ENCODE peak calls at places on chromosomes 4 and X, in five cellular contexts. C is aorta, J is tibial nerve, A is upper lobe of left lung, T is heart left ventricle. M is an unnamed sample. For H3K9me3, the result is how much of the 10 kb centered on the place peaks cover.

GRCh38 chr4:25449688-25450087 is 72.6 kb downstream of the ANAPC4 start:
- DNase-seq in C (no peak), J (no peak), A (no peak), T (no peak), M (no peak)

GRCh38 chrX:47129879-47130358 is 14.6 kb downstream of the NDUFB11 start:
- DNase-seq in C (no peak), J (no peak), A (no peak), T (no peak), M (no peak)

GRCh38 chr4:7826909-7827306 is 112.8 kb downstream of the AFAP1 start:
- DNase-seq in C (no peak), J (no peak), A (no peak), T (no peak), M (no peak)

GRCh38 chr4:175090116-175090515 is 172.0 kb downstream of the ADAM29 start:
- DNase-seq in C (no peak), J (no peak), A (no peak), T (no peak), M (no peak)

GRCh38 chrX:21873063-21873785 is 17.4 kb downstream of the YY2 start:
- DNase-seq in C (no peak), J (no peak), A (no peak), T (no peak), M (no peak)

GRCh38 chr4:188432328-188432727 is 293.1 kb downstream of the TRIML1 start:
- DNase-seq in C (no peak), J (no peak), A (no peak), T (no peak), M (no peak)

GRCh38 chrX:72554448-72555140 is 18.0 kb downstream of the HDAC8 start:
- DNase-seq in C (peak), J (no peak), A (peak), T (no peak), M (no peak)

GRCh38 chr4:102735578-102735977 is 25.2 kb downstream of the MANBA start:
- DNase-seq in C (no peak), J (no peak), A (no peak), T (no peak), M (no peak)

GRCh38 chr4:10025230-10025806 is 4.0 kb upstream of the SLC2A9 start:
- DNase-seq in C (no peak), J (no peak), A (no peak), T (no peak), M (no peak)

GRCh38 chr4:161900110-161900509 is 263.7 kb downstream of the FSTL5 start:
- DNase-seq in C (no peak), J (no peak), A (no peak), T (no peak), M (no peak)

GRCh38 chrX:130691576-130691975 is 211.4 kb downstream of the ENOX2 start:
- DNase-seq in C (no peak), J (no peak), A (no peak), T (no peak), M (no peak)

GRCh38 chr4:107863850-107864371 is 39.2 kb downstream of the SGMS2 start:
- DNase-seq in C (no peak), J (no peak), A (no peak), T (peak), M (no peak)

GRCh38 chr4:94364527-94364926 is 21.9 kb upstream of the HPGDS start:
- DNase-seq in C (no peak), J (no peak), A (no peak), T (no peak), M (no peak)

GRCh38 chrX:18899796-18900380 is 84.0 kb downstream of the PHKA2 start:
- DNase-seq in C (no peak), J (no peak), A (peak), T (no peak), M (no peak)

GRCh38 chr4:2101346-2102044 is 42.4 kb downstream of the NAT8L start:
- DNase-seq in C (no peak), J (no peak), A (no peak), T (no peak), M (no peak)

GRCh38 chr4:152556283-152556682 is 20.4 kb upstream of the FBXW7 start:
- DNase-seq in C (no peak), J (no peak), A (no peak), T (no peak), M (no peak)

DNA sequence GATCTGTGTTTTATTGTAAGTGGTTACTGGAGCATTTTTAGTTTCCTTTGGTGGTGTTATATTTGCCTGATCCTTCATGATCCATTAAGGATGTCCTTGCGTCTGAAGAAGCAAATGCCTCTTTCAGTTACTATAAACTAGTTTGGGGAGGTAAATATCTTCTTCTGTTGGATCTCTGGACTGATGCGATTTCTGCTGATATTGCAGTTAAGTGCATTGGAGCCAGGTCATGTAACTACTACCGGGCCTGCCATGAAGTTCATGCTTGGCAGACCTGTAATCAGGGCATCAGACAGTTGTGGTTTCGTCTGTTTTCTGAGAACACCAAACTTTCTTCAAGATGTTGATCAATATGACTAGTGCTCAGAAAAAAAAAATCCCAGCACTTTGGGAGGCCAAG is 22.9 kb downstream of the ZNF718 start:
- DNase-seq in C (no peak), J (no peak), A (no peak), T (no peak), M (no peak)
- H3K9me3 ChIP-seq in C (under half), J (under half), A (half or more), T (half or more), M (half or more)

DNA sequence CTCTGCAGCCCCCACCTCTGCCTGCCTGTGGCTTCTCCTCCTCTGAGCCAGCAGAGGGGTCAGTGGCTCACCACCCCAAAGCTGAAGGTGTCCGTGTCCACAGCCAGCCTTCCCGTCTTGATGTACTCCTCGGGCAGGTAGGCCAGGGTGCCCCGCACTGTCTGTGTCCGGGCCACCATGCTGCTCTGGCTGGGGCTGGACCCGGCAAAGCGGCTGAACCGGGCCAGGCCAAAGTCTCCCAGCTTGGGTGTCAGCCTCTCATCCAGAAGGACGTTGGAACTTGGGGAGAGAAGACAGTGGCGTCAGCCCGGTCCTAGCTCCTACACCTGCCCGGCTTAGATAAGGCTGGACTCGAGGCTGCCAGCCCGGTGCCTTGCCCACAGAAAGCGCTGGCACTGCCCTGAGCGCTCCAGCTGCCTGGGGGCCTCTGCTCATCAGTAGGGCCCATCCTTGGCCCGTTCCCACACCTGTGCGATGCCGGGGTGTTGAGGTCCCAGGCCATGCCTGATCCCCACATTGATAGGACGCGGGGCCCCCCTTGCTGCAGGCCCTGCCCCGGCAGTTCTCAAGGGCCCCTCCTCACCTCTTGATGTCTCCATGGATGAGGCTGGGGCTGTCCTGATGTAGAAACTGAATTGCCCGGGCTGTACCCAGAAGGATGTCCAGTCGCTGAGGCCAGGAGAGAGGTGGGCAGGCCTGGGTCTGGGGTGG is 3.2 kb downstream of the IRAK1 start:
- DNase-seq in C (peak), J (no peak), A (no peak), T (no peak), M (no peak)
- H3K27ac ChIP-seq in C (no peak), J (no peak), A (no peak), T (no peak), M (no peak)

GRCh38 chr4:33512397-33512796 is 2731.9 kb downstream of the ARAP2 start:
- DNase-seq in C (no peak), J (peak), A (no peak), T (no peak), M (no peak)
- H3K9me3 ChIP-seq in C (under half), J (under half), A (under half), T (under half), M (under half)

DNA sequence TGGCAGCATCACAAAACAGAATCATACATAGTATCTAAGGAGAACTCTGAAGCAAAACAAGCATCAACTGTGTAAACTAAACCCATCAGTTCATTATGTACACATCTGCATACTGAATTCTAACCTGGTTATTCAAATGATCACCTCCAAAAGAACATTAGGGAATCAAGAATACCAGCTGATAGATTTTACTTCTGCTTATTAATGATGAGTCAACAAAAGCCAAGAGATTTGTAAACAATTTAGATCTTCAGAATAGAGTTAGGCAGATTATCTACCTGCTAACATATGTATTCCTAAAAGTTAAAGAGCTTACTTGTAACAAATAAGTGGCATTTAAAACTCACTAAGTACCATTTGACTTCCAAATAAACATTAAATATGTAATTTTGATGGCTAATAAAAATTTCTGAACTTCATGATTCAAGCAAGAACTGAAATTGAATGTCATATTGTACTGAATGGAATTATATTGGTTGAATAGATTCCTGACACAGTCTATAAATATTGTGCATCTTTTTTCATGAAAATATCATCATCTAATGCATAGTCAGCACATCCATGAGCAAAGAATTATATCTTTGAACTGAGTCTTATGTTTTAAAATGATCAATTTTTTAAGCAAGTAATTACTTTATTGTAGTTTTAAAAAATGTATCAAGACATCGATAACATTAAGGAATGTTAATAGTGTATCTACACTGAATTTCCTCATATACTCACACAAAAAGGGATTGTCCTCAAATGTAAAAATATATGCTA is 470.5 kb downstream of the GRXCR1 start:
- DNase-seq in C (no peak), J (no peak), A (no peak), T (no peak), M (no peak)
- H3K27ac ChIP-seq in C (no peak), J (no peak), A (no peak), T (no peak), M (no peak)

DNA sequence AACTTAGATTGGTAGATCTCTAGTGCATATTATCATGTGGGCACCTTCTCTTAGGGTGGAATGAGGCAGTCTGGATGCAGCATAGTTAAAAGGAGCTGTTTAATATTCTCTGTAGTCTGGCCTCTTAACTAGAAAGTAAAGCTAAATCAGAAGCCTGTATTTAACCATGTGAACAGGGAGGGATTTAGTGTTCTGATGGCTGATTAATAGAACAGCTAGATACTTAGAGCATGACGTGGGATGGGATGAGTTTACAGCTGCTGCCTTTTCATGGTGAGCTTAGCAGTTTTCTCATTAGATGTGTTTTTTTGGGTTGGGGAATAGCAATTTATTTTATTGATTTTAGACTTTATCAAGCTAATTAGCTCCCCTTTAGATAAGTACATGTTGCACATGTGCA is 34.0 kb downstream of the YIPF6 start:
- DNase-seq in C (no peak), J (no peak), A (no peak), T (no peak), M (no peak)
- H3K9me3 ChIP-seq in C (under half), J (under half), A (under half), T (under half), M (under half)

M was measured in CD8-positive, alpha-beta T cell.